ENCODE peak calls at places on chromosome X, in six cellular contexts. One of them, this sample, is unnamed.

GRCh38 chrX:22690116-22690515 is 309.6 kb upstream of the DDX53 start:
- DNase-seq in aorta: no peak
- DNase-seq in transverse colon: no peak
- DNase-seq in right lobe of liver: no peak
- DNase-seq in mesenchymal stem cell: peak; percentile 8
- DNase-seq in substantia nigra: no peak
- DNase-seq in this sample: peak; percentile 32

GRCh38 chrX:96621811-96622210 is 62.8 kb upstream of the DIAPH2 start:
- DNase-seq in aorta: no peak
- DNase-seq in transverse colon: no peak
- DNase-seq in right lobe of liver: no peak
- DNase-seq in mesenchymal stem cell: no peak
- DNase-seq in substantia nigra: no peak
- DNase-seq in this sample: no peak

GRCh38 chrX:12721042-12721441 is 70.2 kb upstream of the PRPS2 start:
- DNase-seq in aorta: no peak
- DNase-seq in transverse colon: no peak
- DNase-seq in right lobe of liver: no peak
- DNase-seq in mesenchymal stem cell: no peak
- DNase-seq in substantia nigra: no peak
- DNase-seq in this sample: no peak

GRCh38 chrX:115560978-115561604 is at the start of gene PLS3:
- DNase-seq in aorta: peak; percentile 91
- DNase-seq in transverse colon: peak; percentile 72
- DNase-seq in right lobe of liver: peak; percentile 90
- DNase-seq in mesenchymal stem cell: peak; percentile 89
- DNase-seq in substantia nigra: peak; percentile 53
- DNase-seq in this sample: peak; percentile 89

GRCh38 chrX:2789569-2789968 is 37.7 kb downstream of the XG start:
- DNase-seq in aorta: no peak
- DNase-seq in transverse colon: no peak
- DNase-seq in right lobe of liver: no peak
- DNase-seq in mesenchymal stem cell: no peak
- DNase-seq in substantia nigra: no peak
- DNase-seq in this sample: no peak

GRCh38 chrX:41386222-41386990 is 52.4 kb downstream of the DDX3X start:
- DNase-seq in aorta: no peak
- DNase-seq in transverse colon: no peak
- DNase-seq in right lobe of liver: no peak
- DNase-seq in mesenchymal stem cell: no peak
- DNase-seq in substantia nigra: no peak
- DNase-seq in this sample: no peak

GRCh38 chrX:123983240-123983639 is 21.7 kb downstream of the STAG2 start:
- DNase-seq in aorta: no peak
- DNase-seq in transverse colon: no peak
- DNase-seq in right lobe of liver: no peak
- DNase-seq in mesenchymal stem cell: no peak
- DNase-seq in substantia nigra: no peak
- DNase-seq in this sample: no peak

GRCh38 chrX:120452131-120452530 is 17.0 kb downstream of the LAMP2 start:
- DNase-seq in aorta: no peak
- DNase-seq in transverse colon: no peak
- DNase-seq in right lobe of liver: no peak
- DNase-seq in mesenchymal stem cell: peak; percentile 40
- DNase-seq in substantia nigra: no peak
- DNase-seq in this sample: no peak

GRCh38 chrX:131828482-131828881 is 194.6 kb upstream of the STK26 start:
- DNase-seq in aorta: no peak
- DNase-seq in transverse colon: no peak
- DNase-seq in right lobe of liver: no peak
- DNase-seq in mesenchymal stem cell: no peak
- DNase-seq in substantia nigra: no peak
- DNase-seq in this sample: no peak

GRCh38 chrX:10006086-10006485 is 38.9 kb downstream of the CLDN34 start:
- DNase-seq in aorta: no peak
- DNase-seq in transverse colon: no peak
- DNase-seq in right lobe of liver: no peak
- DNase-seq in mesenchymal stem cell: no peak
- DNase-seq in substantia nigra: no peak
- DNase-seq in this sample: no peak

GRCh38 chrX:10004832-10005475 is 37.8 kb downstream of the CLDN34 start:
- DNase-seq in aorta: no peak
- DNase-seq in transverse colon: no peak
- DNase-seq in right lobe of liver: no peak
- DNase-seq in mesenchymal stem cell: no peak
- DNase-seq in substantia nigra: no peak
- DNase-seq in this sample: no peak

GRCh38 chrX:10008483-10009056 is 41.4 kb downstream of the CLDN34 start:
- DNase-seq in aorta: no peak
- DNase-seq in transverse colon: no peak
- DNase-seq in right lobe of liver: no peak
- DNase-seq in mesenchymal stem cell: peak; percentile 31
- DNase-seq in substantia nigra: no peak
- DNase-seq in this sample: no peak

GRCh38 chrX:10006770-10007169 is 39.6 kb downstream of the CLDN34 start:
- DNase-seq in aorta: no peak
- DNase-seq in transverse colon: no peak
- DNase-seq in right lobe of liver: no peak
- DNase-seq in mesenchymal stem cell: no peak
- DNase-seq in substantia nigra: no peak
- DNase-seq in this sample: no peak

DNA sequence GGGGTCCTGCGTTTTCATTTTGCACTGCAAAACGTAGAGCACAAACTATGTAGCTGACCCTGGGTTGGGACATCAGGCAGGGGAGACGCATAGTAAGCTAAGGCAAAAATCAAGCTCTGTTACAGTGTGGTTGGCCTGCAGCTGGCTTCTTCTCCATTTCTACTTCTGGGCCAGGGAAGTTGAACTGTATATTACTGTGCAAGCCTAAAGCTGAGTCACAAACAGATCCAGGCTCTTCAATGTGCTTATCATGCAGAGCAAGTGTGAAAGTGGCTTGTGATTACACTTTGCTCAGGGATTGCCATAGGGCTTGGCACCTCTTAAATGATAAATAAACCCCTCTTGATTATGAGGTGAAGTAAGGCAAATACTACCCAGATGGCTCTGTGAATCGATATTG is 40.4 kb downstream of the CLDN34 start:
- DNase-seq in aorta: no peak
- DNase-seq in transverse colon: no peak
- DNase-seq in right lobe of liver: no peak
- DNase-seq in mesenchymal stem cell: peak; percentile 59
- DNase-seq in substantia nigra: no peak
- DNase-seq in this sample: no peak
- H3K27ac ChIP-seq in aorta: no peak overlapping the region
- H3K27ac ChIP-seq in transverse colon: no peak overlapping the region
- H3K27ac ChIP-seq in right lobe of liver: no peak overlapping the region
- H3K27ac ChIP-seq in mesenchymal stem cell: no peak overlapping the region
- H3K27ac ChIP-seq in substantia nigra: no peak overlapping the region
- H3K27ac ChIP-seq in this sample: no peak overlapping the region

DNA sequence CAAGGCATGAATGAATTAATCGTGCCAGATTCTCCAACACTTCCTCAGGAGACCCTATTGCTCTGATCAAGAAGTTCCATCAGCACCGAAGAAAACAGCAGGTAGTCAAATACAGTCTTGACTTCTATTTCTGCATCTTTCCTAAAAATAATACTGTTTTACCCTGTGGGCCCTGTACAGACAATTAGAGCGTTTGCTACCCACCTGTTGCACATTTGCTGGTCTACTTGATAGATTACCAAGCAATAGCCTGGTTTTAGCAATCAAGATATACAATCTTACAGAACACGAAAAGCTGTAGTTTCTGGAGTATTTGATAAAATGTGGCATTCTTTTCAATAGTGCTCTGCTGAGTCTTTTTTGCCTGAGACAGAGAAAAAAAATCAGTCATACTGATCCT is 12.3 kb downstream of the GPR174 start:
- DNase-seq in aorta: no peak
- DNase-seq in transverse colon: no peak
- DNase-seq in right lobe of liver: no peak
- DNase-seq in mesenchymal stem cell: no peak
- DNase-seq in substantia nigra: no peak
- DNase-seq in this sample: no peak
- H3K27ac ChIP-seq in aorta: no peak overlapping the region
- H3K27ac ChIP-seq in transverse colon: no peak overlapping the region
- H3K27ac ChIP-seq in right lobe of liver: no peak overlapping the region
- H3K27ac ChIP-seq in mesenchymal stem cell: no peak overlapping the region
- H3K27ac ChIP-seq in substantia nigra: no peak overlapping the region
- H3K27ac ChIP-seq in this sample: no peak overlapping the region

GRCh38 chrX:11366998-11367595 is 73.9 kb downstream of the AMELX start:
- DNase-seq in aorta: no peak
- DNase-seq in transverse colon: no peak
- DNase-seq in right lobe of liver: no peak
- DNase-seq in mesenchymal stem cell: no peak
- DNase-seq in substantia nigra: no peak
- DNase-seq in this sample: no peak
- H3K27ac ChIP-seq in aorta: no peak overlapping the region
- H3K27ac ChIP-seq in transverse colon: peak overlapping the region; percentile 23
- H3K27ac ChIP-seq in right lobe of liver: no peak overlapping the region
- H3K27ac ChIP-seq in mesenchymal stem cell: no peak overlapping the region
- H3K27ac ChIP-seq in substantia nigra: no peak overlapping the region
- H3K27ac ChIP-seq in this sample: no peak overlapping the region

GRCh38 chrX:101230636-101231035 is 11.1 kb downstream of the DRP2 start:
- DNase-seq in aorta: no peak
- DNase-seq in transverse colon: no peak
- DNase-seq in right lobe of liver: no peak
- DNase-seq in mesenchymal stem cell: peak; percentile 58
- DNase-seq in substantia nigra: no peak
- DNase-seq in this sample: no peak
- H3K27ac ChIP-seq in aorta: no peak overlapping the region
- H3K27ac ChIP-seq in transverse colon: no peak overlapping the region
- H3K27ac ChIP-seq in right lobe of liver: no peak overlapping the region
- H3K27ac ChIP-seq in mesenchymal stem cell: no peak overlapping the region
- H3K27ac ChIP-seq in substantia nigra: no peak overlapping the region
- H3K27ac ChIP-seq in this sample: no peak overlapping the region

DNA sequence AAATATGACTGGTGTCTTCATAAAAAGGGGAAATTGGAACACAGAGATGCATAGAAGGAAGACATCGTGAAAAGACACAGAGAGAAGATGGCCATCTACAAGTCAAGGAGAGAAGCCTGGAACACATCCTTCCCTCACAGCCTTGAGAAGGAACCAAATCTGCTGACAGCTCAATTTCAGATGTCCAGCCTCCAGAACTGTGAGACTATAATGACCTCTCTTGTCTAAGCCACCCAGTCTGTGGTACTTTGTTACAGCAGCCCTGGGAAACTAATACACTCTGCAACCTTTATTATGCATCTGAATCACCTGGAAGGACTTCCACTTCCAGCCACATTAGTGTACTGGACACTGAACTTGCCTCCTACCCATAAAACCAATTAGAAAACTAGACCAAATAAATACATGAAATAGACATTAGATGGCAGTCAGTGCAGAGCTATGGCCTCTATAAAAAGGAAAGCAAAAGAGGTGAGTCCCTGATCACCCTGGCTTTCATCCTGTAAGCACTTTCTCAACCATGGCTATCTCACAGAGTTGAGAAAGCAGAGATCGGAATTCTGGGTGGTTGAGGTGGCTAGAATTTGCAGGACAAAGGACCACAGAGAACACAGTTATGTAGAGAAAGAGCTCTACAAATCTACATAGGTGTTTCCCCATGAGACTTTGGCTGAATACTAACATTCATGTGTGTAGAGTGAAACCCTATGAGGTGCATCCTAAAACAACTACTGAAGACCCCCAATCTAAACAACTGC is 25.7 kb downstream of the GAB3 start:
- DNase-seq in aorta: no peak
- DNase-seq in transverse colon: no peak
- DNase-seq in right lobe of liver: no peak
- DNase-seq in mesenchymal stem cell: no peak
- DNase-seq in substantia nigra: no peak
- DNase-seq in this sample: no peak
- H3K27ac ChIP-seq in aorta: no peak overlapping the region
- H3K27ac ChIP-seq in transverse colon: no peak overlapping the region
- H3K27ac ChIP-seq in right lobe of liver: no peak overlapping the region
- H3K27ac ChIP-seq in mesenchymal stem cell: no peak overlapping the region
- H3K27ac ChIP-seq in substantia nigra: no peak overlapping the region
- H3K27ac ChIP-seq in this sample: no peak overlapping the region

GRCh38 chrX:67538383-67538782 is 5.4 kb upstream of the AR start:
- DNase-seq in aorta: no peak
- DNase-seq in transverse colon: no peak
- DNase-seq in right lobe of liver: no peak
- DNase-seq in mesenchymal stem cell: no peak
- DNase-seq in substantia nigra: no peak
- DNase-seq in this sample: no peak

GRCh38 chrX:67536564-67536963 is 7.3 kb upstream of the AR start:
- DNase-seq in aorta: no peak
- DNase-seq in transverse colon: no peak
- DNase-seq in right lobe of liver: no peak
- DNase-seq in mesenchymal stem cell: no peak
- DNase-seq in substantia nigra: no peak
- DNase-seq in this sample: no peak
- H3K27ac ChIP-seq in aorta: no peak overlapping the region
- H3K27ac ChIP-seq in transverse colon: no peak overlapping the region
- H3K27ac ChIP-seq in right lobe of liver: peak overlapping the region; percentile 22
- H3K27ac ChIP-seq in mesenchymal stem cell: no peak overlapping the region
- H3K27ac ChIP-seq in substantia nigra: no peak overlapping the region
- H3K27ac ChIP-seq in this sample: no peak overlapping the region

GRCh38 chrX:7983594-7983993 is 56.4 kb upstream of the PNPLA4 start:
- DNase-seq in aorta: no peak
- DNase-seq in transverse colon: no peak
- DNase-seq in right lobe of liver: no peak
- DNase-seq in mesenchymal stem cell: no peak
- DNase-seq in substantia nigra: no peak
- DNase-seq in this sample: no peak

GRCh38 chrX:7985568-7985967 is 58.4 kb upstream of the PNPLA4 start:
- DNase-seq in aorta: no peak
- DNase-seq in transverse colon: no peak
- DNase-seq in right lobe of liver: no peak
- DNase-seq in mesenchymal stem cell: no peak
- DNase-seq in substantia nigra: no peak
- DNase-seq in this sample: no peak

DNA sequence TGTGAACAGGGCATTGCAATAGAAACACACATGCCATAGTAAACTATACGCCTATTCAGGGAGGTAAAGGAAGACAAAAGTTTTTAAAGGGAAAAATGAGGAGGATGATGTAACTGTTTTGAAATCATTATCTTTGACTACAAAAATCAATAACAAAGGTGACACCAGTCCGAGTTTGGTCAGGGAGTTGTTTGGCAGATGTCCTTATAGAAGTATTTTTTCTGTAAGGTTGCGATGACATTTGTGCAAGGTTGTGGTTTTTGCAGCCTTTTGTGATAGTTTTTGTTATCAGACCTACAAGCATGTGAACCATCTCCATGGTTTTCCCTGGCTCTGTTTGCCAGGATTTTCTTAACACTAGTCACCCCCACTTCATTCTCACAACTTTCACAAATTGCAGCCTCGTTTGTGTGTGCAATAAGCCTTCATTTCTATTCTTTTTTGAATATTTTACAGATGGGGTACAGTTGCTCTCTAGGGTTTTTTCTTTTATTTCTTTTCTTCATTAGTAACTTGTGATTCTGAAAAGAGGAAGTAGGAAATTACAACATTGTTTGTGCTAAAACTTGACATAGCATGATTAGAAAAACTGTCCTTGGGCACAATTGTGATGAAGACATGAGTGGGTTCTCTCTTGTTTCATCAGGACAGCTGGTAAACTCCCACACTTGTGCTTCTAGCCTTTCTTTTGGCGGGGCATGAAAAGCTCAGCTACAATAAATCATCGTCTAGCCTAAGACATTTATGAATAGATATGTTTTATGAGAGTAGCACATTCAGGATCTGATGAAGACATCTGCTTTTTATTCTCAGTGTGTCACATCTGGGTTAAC is 60.2 kb upstream of the PNPLA4 start:
- DNase-seq in aorta: no peak
- DNase-seq in transverse colon: no peak
- DNase-seq in right lobe of liver: no peak
- DNase-seq in mesenchymal stem cell: peak; percentile 6
- DNase-seq in substantia nigra: no peak
- DNase-seq in this sample: no peak
- H3K27ac ChIP-seq in aorta: no peak overlapping the region
- H3K27ac ChIP-seq in transverse colon: no peak overlapping the region
- H3K27ac ChIP-seq in right lobe of liver: no peak overlapping the region
- H3K27ac ChIP-seq in mesenchymal stem cell: peak overlapping the region; percentile 54
- H3K27ac ChIP-seq in substantia nigra: no peak overlapping the region
- H3K27ac ChIP-seq in this sample: no peak overlapping the region

This sample was measured in uterus.